ENCODE peak calls at places on chromosomes 11 and 22, in six cellular contexts. P, X, I, A, B and M are unnamed samples.

GRCh38 chr11:128690746-128691091 is 3.2 kb upstream of the FLI1 start:
- DNase-seq in B (no peak), X (no peak), P (no peak), A (no peak), I (peak; percentile 11), M (no peak)

GRCh38 chr11:57901278-57901677 is 122.4 kb upstream of the OR9Q1 start:
- DNase-seq in P (no peak), I (no peak), A (no peak), B (no peak), X (no peak), M (no peak)

GRCh38 chr11:70307176-70307575 is 36.7 kb downstream of the PPFIA1 start:
- DNase-seq in P (no peak), X (no peak), I (no peak), B (no peak), A (no peak), M (no peak)

GRCh38 chr11:13868710-13869403 is 93.7 kb upstream of the SPON1 start:
- DNase-seq in B (no peak), X (no peak), I (no peak), A (no peak), P (no peak), M (no peak)

GRCh38 chr22:44118645-44119315 is 61.9 kb upstream of the PARVG start:
- DNase-seq in A (no peak), P (no peak), I (no peak), B (no peak), X (no peak), M (no peak)

GRCh38 chr11:18495703-18496102 is 31.0 kb downstream of the TSG101 start:
- DNase-seq in A (no peak), P (no peak), B (no peak), I (no peak), X (no peak), M (peak; percentile 15)

GRCh38 chr22:44567846-44568493 is 69.9 kb upstream of the RTL6 start:
- DNase-seq in P (peak; percentile 59), I (peak; percentile 57), B (no peak), X (no peak), A (no peak), M (peak; percentile 57)

GRCh38 chr11:64234840-64235379 is 526 bp downstream of the VEGFB start:
- DNase-seq in P (no peak), B (no peak), I (peak; percentile 70), X (no peak), A (peak; percentile 73), M (no peak)

GRCh38 chr11:11841121-11841604 is 609 bp upstream of the USP47 start:
- DNase-seq in X (peak; percentile 83), A (peak; percentile 9), I (peak; percentile 52), P (peak; percentile 50), B (no peak), M (peak; percentile 45)

GRCh38 chr11:34215806-34216453 is 110.5 kb downstream of the NAT10 start:
- DNase-seq in B (no peak), X (no peak), P (peak; percentile 19), I (no peak), A (no peak), M (peak; percentile 47)

GRCh38 chr11:66262696-66263095 is 5.7 kb upstream of the RAB1B start:
- DNase-seq in X (no peak), I (no peak), A (no peak), B (no peak), P (no peak), M (no peak)

GRCh38 chr11:11842426-11843008 is 745 bp downstream of the USP47 start:
- DNase-seq in P (peak; percentile 92), I (peak; percentile 58), X (no peak), A (peak; percentile 37), B (peak; percentile 41), M (peak; percentile 87)

GRCh38 chr22:26887456-26887855 is 230.1 kb downstream of the MIAT start:
- DNase-seq in X (no peak), A (peak; percentile 12), P (peak; percentile 4), B (peak; percentile 80), I (peak; percentile 56), M (peak; percentile 82)

GRCh38 chr11:62708423-62709261 is 1.2 kb downstream of the GNG3 start:
- DNase-seq in B (no peak), X (no peak), A (peak; percentile 66), I (peak; percentile 56), P (no peak), M (no peak)

GRCh38 chr11:127926721-127927120 is 660.6 kb downstream of the ETS1 start:
- DNase-seq in P (no peak), X (no peak), A (no peak), I (no peak), B (no peak), M (no peak)

GRCh38 chr22:19718255-19719054 is 4.2 kb downstream of the SEPTIN5 start:
- DNase-seq in P (no peak), X (no peak), A (no peak), B (no peak), I (no peak), M (no peak)

GRCh38 chr11:9982796-9983579 is 311.0 kb downstream of the SBF2 start:
- DNase-seq in A (peak; percentile 9), B (no peak), P (peak; percentile 25), I (peak; percentile 61), X (no peak), M (peak; percentile 51)

GRCh38 chr11:73141031-73141308 is 1.1 kb downstream of the FCHSD2 start:
- DNase-seq in P (no peak), X (no peak), I (no peak), A (no peak), B (no peak), M (peak; percentile 14)

GRCh38 chr11:9397746-9398680 is 13.6 kb downstream of the IPO7 start:
- DNase-seq in I (no peak), P (no peak), A (no peak), X (no peak), B (no peak), M (no peak)

GRCh38 chr11:93100211-93100610 is 97.6 kb downstream of the SLC36A4 start:
- DNase-seq in I (no peak), B (no peak), X (no peak), A (no peak), P (no peak), M (peak; percentile 21)
- H3K4me3 ChIP-seq in I (no peak overlapping the region), B (no peak overlapping the region), X (no peak overlapping the region), A (no peak overlapping the region), P (no peak overlapping the region), M (no peak overlapping the region)

GRCh38 chr11:112847568-112847967 is 113.7 kb upstream of the NCAM1 start:
- DNase-seq in A (no peak), X (no peak), I (no peak), B (no peak), P (no peak), M (no peak)

GRCh38 chr11:112844530-112844929 is 116.7 kb upstream of the NCAM1 start:
- DNase-seq in I (peak; percentile 8), X (no peak), P (no peak), A (no peak), B (no peak), M (no peak)

GRCh38 chr11:112839051-112839450 is 122.2 kb upstream of the NCAM1 start:
- DNase-seq in B (no peak), X (no peak), P (no peak), A (no peak), I (no peak), M (no peak)

GRCh38 chr11:112837162-112837826 is 123.9 kb upstream of the NCAM1 start:
- DNase-seq in A (no peak), X (no peak), I (peak; percentile 32), B (no peak), P (no peak), M (no peak)

GRCh38 chr11:112841719-112842118 is 119.5 kb upstream of the NCAM1 start:
- DNase-seq in P (no peak), A (no peak), B (no peak), I (no peak), X (no peak), M (no peak)
- TF ChIP-seq CTCF in P (no peak), A (no peak), B (no peak), I (no peak), X (no peak), M (no peak)

GRCh38 chr11:35488117-35488516 is 37.3 kb downstream of the PAMR1 start:
- DNase-seq in P (peak; percentile 21), B (no peak), A (no peak), X (no peak), I (no peak), M (peak; percentile 26)

GRCh38 chr11:35487532-35488078 is 37.8 kb downstream of the PAMR1 start:
- DNase-seq in A (peak; percentile 37), X (no peak), I (peak; percentile 94), B (no peak), P (peak; percentile 79), M (peak; percentile 80)

GRCh38 chr11:35486934-35487333 is 38.5 kb downstream of the PAMR1 start:
- DNase-seq in A (no peak), I (no peak), X (no peak), P (no peak), B (no peak), M (no peak)

GRCh38 chr11:35494966-35495365 is 30.4 kb downstream of the PAMR1 start:
- DNase-seq in A (no peak), B (no peak), P (no peak), X (no peak), I (no peak), M (no peak)

GRCh38 chr11:35491231-35491871 is 34.1 kb downstream of the PAMR1 start:
- DNase-seq in P (peak; percentile 84), B (peak; percentile 95), X (no peak), I (no peak), A (peak; percentile 10), M (peak; percentile 83)
- H3K4me3 ChIP-seq in P (no peak overlapping the region), B (no peak overlapping the region), X (no peak overlapping the region), I (no peak overlapping the region), A (no peak overlapping the region), M (no peak overlapping the region)

DNA sequence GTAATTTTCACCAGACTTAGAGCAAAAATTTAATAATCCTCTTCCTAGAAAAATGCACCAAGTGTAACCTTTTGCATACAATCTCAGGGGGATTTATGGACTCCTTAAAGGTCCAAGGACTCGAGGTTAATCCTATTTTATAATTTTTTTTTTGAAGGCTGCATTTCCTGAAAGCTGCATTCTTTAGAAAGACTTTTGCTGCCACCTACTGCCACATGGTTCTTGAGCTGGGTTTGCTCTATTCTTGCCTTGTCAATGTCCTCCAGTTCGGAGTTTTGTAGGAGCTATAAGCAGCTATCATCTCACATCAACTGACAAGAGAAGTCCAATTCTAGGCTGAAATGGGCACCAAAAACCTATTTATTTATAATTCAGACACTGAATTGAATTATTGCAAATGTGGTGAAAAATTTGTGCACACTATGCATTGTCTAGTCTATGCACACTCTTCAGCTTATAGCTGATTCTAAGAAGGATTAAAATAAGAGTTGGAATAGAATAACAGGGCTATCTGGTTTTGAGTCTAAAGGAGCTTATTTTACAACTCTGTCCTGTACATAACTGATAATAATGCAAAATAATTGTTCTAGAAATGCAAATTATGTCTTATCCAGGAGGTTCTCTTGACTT is 31.3 kb downstream of the TRAF6 start:
- DNase-seq in B (no peak), P (peak; percentile 75), I (peak; percentile 73), X (no peak), A (peak; percentile 47), M (peak; percentile 63)
- TF ChIP-seq CTCF in B (peak; percentile 69), P (peak; percentile 79), I (peak; percentile 78), X (no peak), A (peak; percentile 88), M (peak; percentile 67)

GRCh38 chr11:119709638-119710346 is 19.2 kb downstream of the NECTIN1 start:
- DNase-seq in B (peak; percentile 46), A (no peak), P (peak; percentile 85), X (no peak), I (peak; percentile 94), M (peak; percentile 71)
- H3K4me3 ChIP-seq in B (no peak overlapping the region), A (no peak overlapping the region), P (no peak overlapping the region), X (no peak overlapping the region), I (no peak overlapping the region), M (no peak overlapping the region)

GRCh38 chr11:1826552-1827094 is 8.2 kb upstream of the SYT8 start:
- DNase-seq in A (peak; percentile 49), X (peak; percentile 92), B (no peak), P (peak; percentile 75), I (peak; percentile 63), M (peak; percentile 41)
- TF ChIP-seq CTCF in A (peak; percentile 36), X (no peak), B (peak; percentile 18), P (peak; percentile 30), I (peak; percentile 59), M (no peak)